ENCODE peak calls at places on chromosome 21, in ten cellular contexts. A, I, Y, Z, J, E, O, U, R and M are unnamed samples.

GRCh38 chr21:45018131-45019075 is 56.0 kb upstream of the ADARB1 start:
- DNase-seq in J (peak; percentile 42), Y (peak; percentile 76), Z (peak; percentile 37), U (no peak), O (no peak), E (no peak), R (no peak), A (peak; percentile 23), I (peak; percentile 75), M (no peak)

GRCh38 chr21:44920694-44921604 is at the start of gene ITGB2:
- DNase-seq in Y (peak; percentile 82), R (no peak), J (peak; percentile 90), Z (peak; percentile 56), I (no peak), O (peak; percentile 77), E (no peak), U (no peak), A (no peak), M (no peak)

GRCh38 chr21:31172328-31172727 is 134.1 kb upstream of the KRTAP19-8 start:
- DNase-seq in E (no peak), A (no peak), O (no peak), Z (no peak), I (no peak), U (no peak), Y (no peak), J (no peak), R (no peak), M (no peak)

GRCh38 chr21:40923914-40924313 is 77.0 kb upstream of the DSCAM start:
- DNase-seq in E (no peak), R (no peak), Y (no peak), J (no peak), O (no peak), A (no peak), I (no peak), U (no peak), Z (no peak), M (no peak)

GRCh38 chr21:38247738-38248509 is 8.9 kb upstream of the KCNJ15 start:
- DNase-seq in O (no peak), Y (no peak), E (no peak), U (no peak), A (no peak), Z (no peak), R (no peak), I (no peak), J (no peak), M (no peak)

GRCh38 chr21:25639922-25640670 is 1.0 kb downstream of the JAM2 start:
- DNase-seq in I (no peak), O (peak; percentile 51), U (peak; percentile 25), R (no peak), Z (peak; percentile 38), E (no peak), J (no peak), A (peak; percentile 43), Y (peak; percentile 77), M (no peak)

GRCh38 chr21:46559291-46559983 is 45.4 kb downstream of the S100B start:
- DNase-seq in R (no peak), E (no peak), J (no peak), Y (no peak), Z (no peak), O (peak; percentile 84), I (no peak), A (no peak), U (no peak), M (no peak)

GRCh38 chr21:29096619-29097018 is 23.2 kb upstream of the CCT8 start:
- DNase-seq in R (no peak), Y (no peak), A (no peak), E (no peak), J (no peak), Z (no peak), U (no peak), O (no peak), I (no peak), M (no peak)

GRCh38 chr21:45741691-45742090 is 98.2 kb downstream of the PCBP3 start:
- DNase-seq in J (no peak), I (no peak), A (no peak), E (no peak), Z (no peak), U (no peak), O (no peak), R (no peak), Y (no peak), M (no peak)

GRCh38 chr21:16751705-16752104 is 761.1 kb upstream of the CXADR start:
- DNase-seq in Y (no peak), O (no peak), I (no peak), J (no peak), A (no peak), E (no peak), R (no peak), Z (no peak), U (no peak), M (no peak)

GRCh38 chr21:46080171-46081021 is 17.5 kb upstream of the COL6A2 start:
- DNase-seq in A (peak; percentile 45), U (peak; percentile 4), R (no peak), Y (peak; percentile 87), J (peak; percentile 47), O (peak; percentile 35), Z (peak; percentile 75), E (no peak), I (no peak), M (no peak)

GRCh38 chr21:38472709-38473108 is 25.6 kb downstream of the ERG start:
- DNase-seq in A (no peak), J (peak; percentile 58), U (no peak), I (no peak), Y (no peak), O (no peak), R (no peak), E (no peak), Z (no peak), M (no peak)

DNA sequence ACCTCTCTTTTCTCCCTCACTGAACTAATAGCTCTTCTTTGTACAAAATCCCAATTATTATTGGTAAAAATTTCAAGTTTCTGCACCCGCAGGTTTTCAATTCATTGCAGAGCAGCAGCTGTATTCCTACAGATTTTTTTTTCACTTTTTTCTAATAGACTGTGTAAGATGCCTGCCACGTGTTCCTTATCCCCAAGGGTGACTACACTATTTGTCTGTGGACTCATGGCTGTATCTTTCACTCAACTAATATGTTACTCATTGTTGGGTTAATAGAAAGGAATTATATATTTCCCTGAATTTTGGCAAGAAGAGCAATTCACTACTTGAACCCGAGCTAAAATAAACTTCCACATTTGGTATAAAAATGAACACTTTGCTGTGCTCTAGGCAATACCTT is 158.7 kb downstream of the NCAM2 start:
- DNase-seq in U (no peak), Z (no peak), A (no peak), R (no peak), Y (no peak), I (no peak), O (no peak), E (no peak), J (no peak), M (no peak)
- H3K27ac ChIP-seq in U (no peak overlapping the region), Z (no peak overlapping the region), A (no peak overlapping the region), R (no peak overlapping the region), Y (no peak overlapping the region), I (peak overlapping the region; percentile 68), O (no peak overlapping the region), E (no peak overlapping the region), J (no peak overlapping the region), M (no peak overlapping the region)

DNA sequence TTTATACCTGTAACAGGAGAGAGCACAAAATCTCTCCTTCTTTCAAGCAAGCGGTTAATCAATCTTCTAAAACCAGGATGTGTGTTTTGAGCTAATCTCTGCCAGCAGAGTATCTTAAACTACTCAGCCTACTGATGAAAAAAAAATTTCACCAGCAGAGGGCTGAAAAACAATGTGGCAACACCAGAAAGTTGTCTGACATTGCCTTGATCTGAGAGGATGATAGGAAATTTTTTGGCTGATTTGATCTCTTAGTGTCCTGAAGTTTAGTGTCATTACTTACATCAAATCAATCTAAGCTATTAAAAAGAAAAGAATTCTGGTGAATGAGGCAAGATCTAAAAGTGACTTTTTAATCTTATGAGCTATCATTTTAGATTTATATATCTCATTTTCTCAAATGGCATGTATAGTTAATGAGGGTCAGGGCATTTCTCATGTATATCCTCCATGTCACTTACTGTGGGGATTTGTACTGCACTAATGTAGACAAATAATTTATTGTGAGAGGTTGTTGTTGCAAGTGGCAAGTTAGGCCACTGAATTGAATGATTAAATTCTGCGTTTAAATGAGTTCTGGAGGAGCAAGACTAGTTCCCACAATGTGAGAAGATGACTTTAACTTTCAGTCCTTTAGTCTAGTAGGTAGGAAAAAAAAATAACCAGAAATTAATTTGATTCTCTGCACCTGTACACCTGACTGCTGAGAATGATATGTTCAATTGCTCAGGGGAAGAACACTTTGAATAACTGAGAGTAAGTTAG is 10.8 kb downstream of the ADAMTS1 start:
- DNase-seq in Z (no peak), I (no peak), U (no peak), E (peak; percentile 38), R (no peak), A (no peak), Y (no peak), O (no peak), J (no peak), M (no peak)
- TF ChIP-seq CTCF in Z (peak; percentile 41), I (no peak), U (peak; percentile 40), E (peak; percentile 48), R (no peak), A (peak; percentile 26), Y (peak; percentile 7), O (no peak), J (peak; percentile 16), M (no peak)

GRCh38 chr21:41929248-41929647 is 24.6 kb downstream of the C2CD2 start:
- DNase-seq in A (no peak), Z (no peak), J (no peak), U (no peak), Y (no peak), R (no peak), E (no peak), O (no peak), I (no peak), M (no peak)

GRCh38 chr21:41933259-41934079 is 20.3 kb downstream of the C2CD2 start:
- DNase-seq in J (no peak), Y (no peak), R (no peak), U (no peak), A (no peak), Z (no peak), O (no peak), I (no peak), E (peak; percentile 85), M (peak; percentile 69)

GRCh38 chr21:41931041-41931451 is 22.8 kb downstream of the C2CD2 start:
- DNase-seq in J (no peak), R (no peak), Y (no peak), E (no peak), U (no peak), I (no peak), Z (no peak), O (no peak), A (no peak), M (peak; percentile 42)

GRCh38 chr21:41932576-41933258 is 21.1 kb downstream of the C2CD2 start:
- DNase-seq in E (peak; percentile 88), I (peak; percentile 51), U (no peak), Z (peak; percentile 51), O (no peak), A (no peak), R (peak; percentile 8), J (peak; percentile 54), Y (no peak), M (no peak)

GRCh38 chr21:41932191-41932575 is 21.6 kb downstream of the C2CD2 start:
- DNase-seq in J (no peak), R (peak; percentile 84), Z (no peak), O (no peak), Y (no peak), A (no peak), E (peak; percentile 98), U (no peak), I (peak; percentile 32), M (peak; percentile 64)
- H3K27ac ChIP-seq in J (no peak overlapping the region), R (peak overlapping the region; percentile 75), Z (peak overlapping the region; percentile 79), O (no peak overlapping the region), Y (no peak overlapping the region), A (peak overlapping the region; percentile 80), E (peak overlapping the region; percentile 90), U (peak overlapping the region; percentile 34), I (peak overlapping the region; percentile 37), M (peak overlapping the region; percentile 96)

GRCh38 chr21:43718872-43719747 is at the start of gene PDXK:
- DNase-seq in O (peak; percentile 84), E (peak; percentile 95), A (peak; percentile 77), Z (peak; percentile 88), R (peak; percentile 46), Y (peak; percentile 96), U (peak; percentile 71), I (peak; percentile 96), J (peak; percentile 91), M (peak; percentile 79)
- TF ChIP-seq CTCF in O (no peak), E (peak; percentile 47), A (no peak), Z (no peak), R (no peak), Y (peak; percentile 24), U (peak; percentile 37), I (peak; percentile 57), J (no peak), M (peak; percentile 16)